ENCODE peak calls at places on chromosomes 11 and 22, in four cellular contexts. O is tibial artery, V is OCI-LY7, C is dorsolateral prefrontal cortex. P is an unnamed sample.

GRCh38 chr11:12801976-12802375 is 127.8 kb downstream of the TEAD1 start:
- DNase-seq in C (no peak), V (no peak), O (no peak), P (no peak)

GRCh38 chr11:43868852-43869567 is 11.6 kb upstream of the ALKBH3 start:
- DNase-seq in O (no peak), V (no peak), C (no peak), P (peak; percentile 92)

GRCh38 chr11:13030857-13031256 is 21.7 kb downstream of the RASSF10 start:
- DNase-seq in C (no peak), V (no peak), O (no peak), P (no peak)

GRCh38 chr22:41987276-41987675 is 11.3 kb upstream of the WBP2NL start:
- DNase-seq in C (no peak), O (peak; percentile 15), V (no peak), P (no peak)

GRCh38 chr22:18110194-18110943 is at the start of gene TUBA8:
- DNase-seq in V (peak; percentile 14), C (peak; percentile 72), O (no peak), P (peak; percentile 15)

GRCh38 chr11:64401775-64402174 is 42.8 kb downstream of the RPS6KA4 start:
- DNase-seq in V (no peak), C (no peak), O (no peak), P (no peak)

GRCh38 chr11:12767022-12767421 is 92.8 kb downstream of the TEAD1 start:
- DNase-seq in C (no peak), O (no peak), V (no peak), P (no peak)

GRCh38 chr11:19577391-19577831 is 135.2 kb upstream of the NAV2 start:
- DNase-seq in C (peak; percentile 55), O (no peak), V (no peak), P (peak; percentile 67)

GRCh38 chr11:17807034-17807433 is 72.5 kb downstream of the KCNC1 start:
- DNase-seq in C (peak; percentile 84), V (no peak), O (no peak), P (no peak)

GRCh38 chr11:115276182-115276581 is 228.0 kb downstream of the CADM1 start:
- DNase-seq in C (no peak), O (no peak), V (no peak), P (no peak)

GRCh38 chr11:8021920-8022319 is 34.8 kb downstream of the EIF3F start:
- DNase-seq in C (no peak), O (no peak), V (no peak), P (no peak)

GRCh38 chr11:29024386-29024785 is 916.2 kb downstream of the METTL15 start:
- DNase-seq in V (no peak), C (no peak), O (no peak), P (no peak)

GRCh38 chr11:65434057-65434666 is 11.6 kb downstream of the NEAT1 start:
- DNase-seq in O (no peak), V (no peak), C (no peak), P (peak; percentile 56)

GRCh38 chr11:116792144-116792868 is 627 bp upstream of the APOA5 start:
- DNase-seq in O (no peak), V (no peak), C (no peak), P (no peak)

GRCh38 chr22:19756288-19757128 is 4.1 kb upstream of the TBX1 start:
- DNase-seq in V (peak; percentile 68), C (peak; percentile 17), O (no peak), P (no peak)

GRCh38 chr11:119352857-119353260 is 6.4 kb upstream of the MFRP start:
- DNase-seq in O (peak; percentile 51), V (no peak), C (no peak), P (peak; percentile 82)

GRCh38 chr11:112962854-112963367 is 1.7 kb downstream of the NCAM1 start:
- DNase-seq in O (no peak), C (peak; percentile 89), V (no peak), P (no peak)

GRCh38 chr11:104451193-104451592 is 287.2 kb upstream of the PDGFD start:
- DNase-seq in V (no peak), C (peak; percentile 43), O (no peak), P (peak; percentile 27)

GRCh38 chr11:45603930-45604682 is 61.3 kb downstream of the CHST1 start:
- DNase-seq in C (no peak), O (no peak), V (no peak), P (no peak)

GRCh38 chr11:32326522-32326921 is 108.8 kb downstream of the WT1 start:
- DNase-seq in C (no peak), V (no peak), O (no peak), P (peak; percentile 45)

GRCh38 chr11:58586998-58587397 is 8.1 kb downstream of the ZFP91 start:
- DNase-seq in V (no peak), C (no peak), O (no peak), P (no peak)

GRCh38 chr22:38144025-38144405 is 33.5 kb upstream of the BAIAP2L2 start:
- DNase-seq in V (no peak), C (no peak), O (peak; percentile 31), P (no peak)

GRCh38 chr22:21076907-21077625 is 31.3 kb downstream of the LRRC74B start:
- DNase-seq in O (peak; percentile 51), C (no peak), V (no peak), P (no peak)

GRCh38 chr11:7571640-7572000 is 57.8 kb downstream of the PPFIBP2 start:
- DNase-seq in O (peak; percentile 82), C (peak; percentile 54), V (peak; percentile 23), P (peak; percentile 80)

GRCh38 chr11:64334764-64335741 is 5.0 kb upstream of the CCDC88B start:
- DNase-seq in O (peak; percentile 62), V (peak; percentile 83), C (no peak), P (peak; percentile 81)

GRCh38 chr11:57568330-57568766 is 876 bp upstream of the UBE2L6 start:
- DNase-seq in C (no peak), O (peak; percentile 89), V (no peak), P (peak; percentile 81)

GRCh38 chr11:20599424-20600346 is at the start of gene SLC6A5:
- DNase-seq in V (peak; percentile 2), C (no peak), O (no peak), P (peak; percentile 61)

GRCh38 chr11:67276821-67277230 is 10.6 kb downstream of the GRK2 start:
- DNase-seq in V (peak; percentile 62), O (peak; percentile 70), C (peak; percentile 40), P (peak; percentile 33)

GRCh38 chr11:130612291-130612802 is 163.9 kb downstream of the ADAMTS15 start:
- DNase-seq in C (no peak), V (no peak), O (peak; percentile 78), P (peak; percentile 60)

GRCh38 chr11:134386945-134387344 is 25.1 kb downstream of the B3GAT1 start:
- DNase-seq in O (no peak), V (no peak), C (no peak), P (no peak)
- TF ChIP-seq CTCF in O (no peak), V (no peak), C (no peak), P (no peak)

DNA sequence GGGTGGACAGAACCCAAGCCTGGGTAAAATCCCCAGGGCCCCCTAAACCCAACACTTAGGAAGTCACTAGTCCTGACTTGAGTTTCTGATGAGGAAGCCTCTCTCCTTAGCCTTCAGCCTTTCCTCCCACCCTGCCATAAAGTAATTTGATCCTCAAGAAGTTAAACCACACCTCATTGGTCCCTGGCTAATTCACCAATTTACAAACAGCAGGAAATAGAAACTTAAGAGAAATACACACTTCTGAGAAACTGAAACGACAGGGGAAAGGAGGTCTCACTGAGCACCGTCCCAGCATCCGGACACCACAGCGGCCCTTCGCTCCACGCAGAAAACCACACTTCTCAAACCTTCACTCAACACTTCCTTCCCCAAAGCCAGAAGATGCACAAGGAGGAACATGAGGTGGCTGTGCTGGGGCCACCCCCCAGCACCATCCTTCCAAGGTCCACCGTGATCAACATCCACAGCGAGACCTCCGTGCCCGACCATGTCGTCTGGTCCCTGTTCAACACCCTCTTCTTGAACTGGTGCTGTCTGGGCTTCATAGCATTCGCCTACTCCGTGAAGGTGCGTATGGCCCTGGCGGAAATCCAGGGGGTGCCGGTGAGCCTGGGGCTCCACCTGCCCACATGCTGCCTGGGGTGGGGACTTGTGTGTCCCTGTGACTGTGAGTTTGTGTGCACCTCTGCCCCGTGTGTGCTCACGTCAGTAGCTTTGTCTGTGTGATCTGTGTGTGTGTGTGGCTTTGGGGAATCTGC is at the start of gene IFITM1:
- DNase-seq in O (no peak), V (peak; percentile 73), C (no peak), P (peak; percentile 88)
- H3K4me3 ChIP-seq in O (peak within 1 kb of the TSS; percentile 51), V (peak within 1 kb of the TSS; percentile 67), C (peak within 1 kb of the TSS; percentile 49), P (peak within 1 kb of the TSS; percentile 81)

GRCh38 chr11:133619973-133620372 is 87.7 kb upstream of the OPCML start:
- DNase-seq in V (peak; percentile 16), O (no peak), C (no peak), P (no peak)
- TF ChIP-seq CTCF in V (peak; percentile 52), O (no peak), C (peak; percentile 32), P (no peak)

DNA sequence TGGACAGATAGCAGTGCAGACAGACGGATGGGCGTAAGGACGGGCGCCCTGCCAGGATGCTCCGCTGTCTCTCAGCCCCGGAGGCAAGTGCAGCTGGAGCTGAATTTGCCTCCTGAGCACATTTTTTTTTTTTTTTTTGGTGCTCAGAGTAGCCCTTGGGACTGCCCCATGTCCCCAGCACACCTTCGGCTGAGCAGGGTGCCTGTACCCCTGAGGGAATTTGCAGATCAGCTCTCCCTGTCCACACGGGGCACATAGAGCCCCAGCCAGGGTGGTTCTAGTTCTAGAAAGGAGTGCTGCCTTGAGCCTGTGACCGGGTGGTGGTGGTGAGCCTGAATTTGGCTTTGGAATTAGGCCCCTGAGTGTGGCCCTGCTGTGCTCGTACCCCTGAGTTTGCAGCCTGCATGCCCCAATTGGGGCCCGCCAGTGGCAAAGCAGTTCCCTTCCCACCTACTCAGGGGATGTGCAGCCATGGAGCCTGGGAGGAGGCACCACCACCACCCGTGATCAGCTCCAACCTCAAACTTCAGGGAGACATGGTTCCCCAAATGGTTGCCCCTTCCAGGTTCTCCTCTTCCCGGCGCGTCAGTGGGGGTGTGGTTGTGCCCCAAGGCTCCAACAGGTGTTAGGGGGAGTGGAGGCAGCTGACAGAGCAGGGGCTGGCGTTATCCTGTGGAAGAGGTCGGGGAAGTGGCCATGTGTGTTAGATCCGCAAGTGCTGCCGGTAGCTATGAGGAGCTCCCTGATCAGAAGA is 1232.7 kb downstream of the BRD1 start:
- DNase-seq in C (no peak), V (no peak), O (no peak), P (no peak)
- H3K4me3 ChIP-seq in C (no peak overlapping the region), V (no peak overlapping the region), O (no peak overlapping the region), P (no peak overlapping the region)

DNA sequence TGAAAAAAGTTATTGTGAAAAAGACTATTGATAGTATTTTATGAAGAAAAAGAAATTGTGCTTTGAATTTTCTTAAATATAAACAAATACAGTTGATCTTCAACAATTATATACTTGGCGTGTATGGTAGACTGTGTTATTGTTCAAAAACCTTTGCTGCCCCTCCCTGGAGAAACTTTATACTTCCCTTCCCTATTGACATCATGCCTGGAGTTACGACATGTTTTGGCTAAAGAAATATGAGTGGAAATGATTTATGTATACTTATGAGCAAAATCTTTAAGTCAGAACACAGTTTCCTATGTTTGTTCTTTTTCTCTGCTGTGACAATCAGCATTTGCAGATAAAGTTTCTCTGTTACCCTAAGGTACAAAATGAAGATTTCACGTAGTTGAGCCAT is 243.8 kb downstream of the TMEM135 start:
- DNase-seq in O (no peak), C (no peak), V (no peak), P (peak; percentile 91)
- TF ChIP-seq CTCF in O (peak; percentile 39), C (peak; percentile 40), V (no peak), P (peak; percentile 41)

P was measured in fibroblast of pulmonary artery.